ENCODE peak calls at places on chromosomes 5 and 9, in six cellular contexts. H is H9, A is cardiac muscle cell, Z is OCI-LY7, E is aorta, Q is IMR-90. S is an unnamed sample. For H3K4me1, the result is how much of the 10 kb centered on the place peaks cover.

GRCh38 chr5:6541256-6542013 is 91.4 kb downstream of the NSUN2 start:
- DNase-seq in H (no peak), Z (no peak), Q (no peak), A (no peak), E (no peak), S (no peak)

GRCh38 chr9:14072850-14073249 is 241.1 kb downstream of the NFIB start:
- DNase-seq in Z (no peak), E (no peak), A (no peak), Q (no peak), H (no peak), S (no peak)

GRCh38 chr5:100421360-100421759 is 113.8 kb upstream of the FAM174A start:
- DNase-seq in H (no peak), A (no peak), Q (no peak), Z (no peak), E (no peak), S (no peak)

GRCh38 chr5:149224282-149224681 is 47.4 kb upstream of the AFAP1L1 start:
- DNase-seq in H (no peak), A (no peak), Q (no peak), Z (no peak), E (no peak), S (no peak)

GRCh38 chr5:35675392-35675791 is 57.7 kb downstream of the SPEF2 start:
- DNase-seq in Z (no peak), E (no peak), Q (no peak), H (peak), A (no peak), S (no peak)

GRCh38 chr5:10703676-10704075 is 57.4 kb downstream of the DAP start:
- DNase-seq in Q (no peak), H (no peak), A (no peak), Z (no peak), E (no peak), S (no peak)

GRCh38 chr5:36158144-36158543 is 6.2 kb downstream of the SKP2 start:
- DNase-seq in E (no peak), Z (no peak), Q (peak), A (peak), H (no peak), S (peak)

GRCh38 chr5:81751836-81752643 is 1.1 kb upstream of the SSBP2 start:
- DNase-seq in Z (no peak), E (peak), A (peak), Q (no peak), H (peak), S (no peak)

GRCh38 chr9:125240649-125240999 is 519 bp downstream of the HSPA5 start:
- DNase-seq in Z (peak), Q (no peak), E (peak), H (no peak), A (peak), S (peak)

GRCh38 chr9:103902263-103902662 is 191.8 kb upstream of the SMC2 start:
- DNase-seq in A (no peak), Q (no peak), Z (no peak), E (no peak), H (no peak), S (no peak)

GRCh38 chr5:96781031-96781733 is 26.6 kb downstream of the ERAP1 start:
- DNase-seq in E (no peak), A (no peak), Q (peak), Z (no peak), H (no peak), S (peak)

GRCh38 chr9:34289159-34289558 is 39.9 kb downstream of the KIF24 start:
- DNase-seq in Z (no peak), A (no peak), H (no peak), Q (peak), E (no peak), S (no peak)

GRCh38 chr9:134433101-134433500 is 106.8 kb downstream of the RXRA start:
- DNase-seq in A (no peak), E (no peak), Z (no peak), Q (peak), H (no peak), S (peak)

GRCh38 chr9:134434896-134435506 is 108.7 kb downstream of the RXRA start:
- DNase-seq in E (peak), A (peak), Q (peak), H (no peak), Z (no peak), S (peak)

GRCh38 chr9:134432471-134432870 is 106.2 kb downstream of the RXRA start:
- DNase-seq in H (no peak), Z (no peak), Q (no peak), A (no peak), E (no peak), S (no peak)

GRCh38 chr9:134435527-134436355 is 109.5 kb downstream of the RXRA start:
- DNase-seq in Q (no peak), Z (no peak), E (no peak), A (no peak), H (no peak), S (no peak)

GRCh38 chr9:134433909-134434895 is 107.9 kb downstream of the RXRA start:
- DNase-seq in E (no peak), A (no peak), Q (no peak), H (no peak), Z (no peak), S (no peak)
- H3K4me1 ChIP-seq in E (under half), A (under half), Q (under half), H (under half), Z (under half), S (half or more)

GRCh38 chr9:129489838-129490582 is 130.9 kb downstream of the C9orf50 start:
- DNase-seq in E (no peak), H (no peak), Q (peak), Z (no peak), A (no peak), S (peak)

GRCh38 chr9:129485140-129485758 is 135.7 kb downstream of the C9orf50 start:
- DNase-seq in A (no peak), Z (no peak), E (no peak), Q (no peak), H (no peak), S (no peak)

GRCh38 chr9:129486496-129487306 is 134.2 kb downstream of the C9orf50 start:
- DNase-seq in Z (no peak), H (no peak), E (peak), Q (peak), A (no peak), S (peak)

GRCh38 chr9:129487307-129487657 is 133.6 kb downstream of the C9orf50 start:
- DNase-seq in A (no peak), Z (no peak), H (no peak), Q (no peak), E (no peak), S (peak)

DNA sequence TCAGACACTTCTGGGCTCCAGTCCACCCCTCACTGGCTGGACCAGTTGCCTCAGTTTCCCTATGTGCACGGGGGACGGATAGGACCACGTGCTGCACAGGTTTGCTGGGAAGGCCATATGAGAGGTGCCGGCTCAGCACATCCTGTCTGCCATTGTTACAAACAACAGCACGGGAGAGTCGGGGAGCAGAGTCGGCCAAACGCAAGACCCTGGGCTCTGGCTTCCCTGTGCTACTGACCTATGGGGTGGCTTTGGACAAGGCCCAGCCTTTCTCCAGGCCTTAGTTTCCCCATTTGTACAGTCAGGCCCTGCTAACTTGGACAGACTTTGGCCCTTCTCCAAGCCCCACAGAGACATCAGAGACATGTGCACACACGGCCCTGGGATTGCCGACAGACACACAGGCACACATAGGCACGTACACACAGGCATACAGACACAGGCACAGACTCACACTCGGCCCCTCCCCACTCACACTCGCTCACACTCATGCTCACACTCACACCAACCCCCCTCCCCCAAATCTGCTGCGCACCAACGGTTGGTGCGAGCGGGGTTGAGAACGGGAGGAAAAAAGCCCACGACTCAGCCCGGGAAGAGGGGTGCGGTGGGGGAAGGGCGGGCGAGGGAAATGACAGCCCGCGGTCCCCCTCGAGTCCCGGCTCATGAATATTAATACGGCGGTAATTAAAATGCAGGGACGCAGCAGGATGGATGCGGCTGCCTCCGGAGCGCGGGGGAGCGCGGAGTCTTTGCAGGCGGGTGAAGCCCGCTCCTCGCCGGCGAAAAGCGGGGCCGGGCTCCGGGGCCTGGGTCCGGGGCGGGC is 133.0 kb downstream of the C9orf50 start:
- DNase-seq in Z (no peak), Q (peak), A (no peak), H (no peak), E (peak), S (peak)
- H3K4me1 ChIP-seq in Z (under half), Q (half or more), A (under half), H (under half), E (under half), S (half or more)

DNA sequence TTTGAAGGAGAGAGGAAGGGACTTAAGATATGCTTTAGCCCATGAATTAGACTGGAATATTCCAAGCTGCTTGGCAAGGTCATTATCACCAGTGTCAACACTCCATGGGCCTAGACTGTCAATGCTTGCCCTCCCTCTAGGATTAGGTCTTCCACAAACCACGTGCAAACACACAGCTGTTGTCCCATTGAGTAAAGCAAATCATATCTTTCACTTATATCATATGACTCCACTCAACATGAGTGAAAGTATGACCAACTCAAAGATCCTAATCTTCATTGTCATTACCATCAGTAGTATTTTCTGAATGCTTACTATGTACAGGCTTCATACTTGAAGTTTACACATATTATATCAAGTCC is 57.0 kb upstream of the GRAMD2B start:
- DNase-seq in E (no peak), A (no peak), Q (no peak), Z (no peak), H (no peak), S (no peak)
- H3K4me1 ChIP-seq in E (under half), A (under half), Q (under half), Z (under half), H (under half), S (half or more)

GRCh38 chr5:157390179-157390923 is 69.7 kb upstream of the NIPAL4 start:
- DNase-seq in Q (peak), H (no peak), E (peak), A (no peak), Z (no peak), S (peak)

GRCh38 chr5:157387683-157388093 is 72.3 kb upstream of the NIPAL4 start:
- DNase-seq in A (peak), Z (no peak), E (peak), Q (peak), H (no peak), S (peak)

GRCh38 chr5:157390924-157391297 is 69.1 kb upstream of the NIPAL4 start:
- DNase-seq in Z (no peak), A (no peak), E (no peak), Q (no peak), H (no peak), S (no peak)

GRCh38 chr5:157388148-157388547 is 71.9 kb upstream of the NIPAL4 start:
- DNase-seq in Z (no peak), Q (peak), E (no peak), H (no peak), A (no peak), S (peak)

DNA sequence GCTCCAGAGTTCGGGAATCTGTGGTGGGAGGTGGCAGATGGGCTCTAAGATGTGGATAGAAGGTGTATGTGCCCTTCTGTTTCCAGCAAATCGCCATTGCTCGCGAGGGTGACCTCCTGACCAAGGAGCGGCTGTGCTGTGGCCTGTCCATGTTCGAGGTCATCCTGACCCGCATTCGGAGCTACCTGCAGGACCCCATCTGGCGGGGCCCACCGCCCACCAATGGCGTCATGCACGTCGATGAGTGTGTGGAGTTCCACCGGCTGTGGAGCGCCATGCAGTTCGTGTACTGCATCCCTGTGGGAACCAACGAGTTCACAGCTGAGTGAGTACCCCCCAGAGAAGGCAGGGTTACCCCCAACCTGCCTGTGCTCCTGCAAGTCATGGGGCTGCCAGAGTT is 70.9 kb upstream of the NIPAL4 start:
- DNase-seq in A (no peak), Q (no peak), Z (no peak), H (no peak), E (no peak), S (no peak)
- H3K4me1 ChIP-seq in A (under half), Q (under half), Z (under half), H (under half), E (under half), S (under half)

GRCh38 chr9:128917151-128917849 is 3.5 kb upstream of the PHYHD1 start:
- DNase-seq in Z (no peak), A (no peak), H (no peak), Q (peak), E (peak), S (peak)

GRCh38 chr9:128916745-128917144 is 4.0 kb upstream of the PHYHD1 start:
- DNase-seq in E (no peak), Q (no peak), H (no peak), A (no peak), Z (no peak), S (no peak)

GRCh38 chr9:128913995-128914772 is 6.6 kb upstream of the PHYHD1 start:
- DNase-seq in H (no peak), Q (no peak), E (no peak), Z (no peak), A (no peak), S (no peak)

GRCh38 chr9:128918921-128919320 is 1.9 kb upstream of the PHYHD1 start:
- DNase-seq in Z (no peak), Q (no peak), A (no peak), H (no peak), E (no peak), S (no peak)

DNA sequence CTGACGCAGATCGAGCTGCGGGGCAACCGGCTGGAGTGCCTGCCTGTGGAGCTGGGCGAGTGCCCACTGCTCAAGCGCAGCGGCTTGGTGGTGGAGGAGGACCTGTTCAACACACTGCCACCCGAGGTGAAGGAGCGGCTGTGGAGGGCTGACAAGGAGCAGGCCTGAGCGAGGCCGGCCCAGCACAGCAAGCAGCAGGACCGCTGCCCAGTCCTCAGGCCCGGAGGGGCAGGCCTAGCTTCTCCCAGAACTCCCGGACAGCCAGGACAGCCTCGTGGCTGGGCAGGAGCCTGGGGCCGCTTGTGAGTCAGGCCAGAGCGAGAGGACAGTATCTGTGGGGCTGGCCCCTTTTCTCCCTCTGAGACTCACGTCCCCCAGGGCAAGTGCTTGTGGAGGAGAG is 4.6 kb upstream of the PHYHD1 start:
- DNase-seq in Z (no peak), A (no peak), H (no peak), E (peak), Q (no peak), S (no peak)
- H3K4me1 ChIP-seq in Z (under half), A (under half), H (under half), E (under half), Q (under half), S (half or more)

GRCh38 chr9:117720066-117720465 is 15.9 kb downstream of the TLR4 start:
- DNase-seq in H (no peak), Z (no peak), Q (no peak), A (no peak), E (no peak), S (no peak)

GRCh38 chr9:117718701-117719100 is 14.5 kb downstream of the TLR4 start:
- DNase-seq in Z (no peak), A (no peak), E (no peak), Q (no peak), H (no peak), S (no peak)

GRCh38 chr9:117720555-117720954 is 16.4 kb downstream of the TLR4 start:
- DNase-seq in H (no peak), A (no peak), E (no peak), Z (no peak), Q (no peak), S (peak)

GRCh38 chr9:117719161-117719560 is 15.0 kb downstream of the TLR4 start:
- DNase-seq in Q (no peak), A (no peak), H (no peak), E (no peak), Z (no peak), S (no peak)

DNA sequence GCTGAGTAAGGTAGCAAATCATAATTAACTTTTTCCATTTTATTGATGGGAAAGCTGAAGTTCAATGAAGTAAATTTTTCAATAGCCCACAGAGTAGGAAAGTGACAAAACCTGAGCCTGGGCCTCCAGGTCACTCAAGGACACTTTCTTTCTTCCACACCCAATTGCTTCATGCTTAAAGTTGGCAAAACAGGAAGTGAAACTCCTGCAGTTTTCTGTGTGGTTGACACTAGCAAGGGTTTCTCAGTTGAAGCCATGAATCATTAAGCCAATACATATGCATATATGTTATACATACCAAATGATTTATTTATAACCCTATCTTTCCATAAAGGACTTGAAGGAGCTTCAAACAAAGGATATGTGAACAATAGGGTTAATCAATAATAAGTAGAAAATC is 13.9 kb downstream of the TLR4 start:
- DNase-seq in Z (peak), E (no peak), Q (no peak), A (no peak), H (no peak), S (peak)
- H3K4me1 ChIP-seq in Z (under half), E (under half), Q (under half), A (under half), H (under half), S (half or more)

DNA sequence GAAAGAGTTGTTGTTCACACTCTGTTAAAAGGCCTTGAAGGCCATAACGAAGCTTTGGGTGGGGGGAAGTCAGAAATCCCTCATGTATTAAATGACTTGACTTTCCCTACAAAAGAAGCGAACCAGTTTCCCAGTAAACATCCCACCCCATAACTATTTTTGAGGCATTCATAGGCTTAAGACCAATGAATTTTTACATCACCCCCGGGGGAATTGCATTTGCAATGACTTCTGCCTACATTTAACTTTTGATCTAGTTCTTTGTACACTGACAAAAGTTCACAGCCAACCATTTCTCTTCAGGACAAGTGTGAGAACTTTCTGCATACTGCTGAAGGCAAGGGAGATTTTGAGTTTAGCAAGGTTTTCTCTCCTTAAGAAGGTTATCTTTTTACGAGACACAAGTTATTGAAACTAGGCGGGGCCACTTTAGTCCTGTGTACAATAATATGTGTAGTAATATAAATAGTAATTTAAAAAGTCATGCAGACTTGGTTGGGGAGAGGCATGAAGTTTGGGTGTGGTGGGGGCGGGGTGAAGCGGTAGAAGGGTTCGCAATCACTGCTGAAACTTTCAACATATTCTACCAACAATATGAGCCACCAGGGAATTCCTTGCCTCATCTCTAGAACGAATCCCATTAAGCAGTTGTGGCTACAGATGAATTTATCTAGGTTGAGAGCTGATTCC is 2.5 kb downstream of the TJP2 start:
- DNase-seq in Z (no peak), Q (no peak), H (no peak), E (no peak), A (no peak), S (no peak)
- H3K4me1 ChIP-seq in Z (under half), Q (under half), H (under half), E (under half), A (under half), S (half or more)

GRCh38 chr5:39167141-39167972 is 52.0 kb downstream of the FYB1 start:
- DNase-seq in A (no peak), H (no peak), Q (peak), Z (no peak), E (no peak), S (peak)
- H3K4me1 ChIP-seq in A (under half), H (under half), Q (under half), Z (under half), E (under half), S (under half)

S was measured in adipocyte.